ENCODE peak calls at places on chromosomes 2 and 18, in four cellular contexts. N, P, W and D are unnamed samples.
A peak's percentile ranks its signal among the peaks of the same experiment; 100 is the strongest.

GRCh38 chr2:98771771-98772521 is 41.0 kb upstream of the MGAT4A start:
- DNase-seq in N (no peak), P (no peak), W (peak; percentile 51), D (no peak)

GRCh38 chr2:203532957-203533695 is 2.0 kb downstream of the RAPH1 start:
- DNase-seq in N (no peak), P (peak; percentile 62), W (no peak), D (no peak)

GRCh38 chr18:9516437-9517064 is 41.2 kb downstream of the RALBP1 start:
- DNase-seq in N (no peak), P (peak; percentile 71), W (peak; percentile 72), D (no peak)

GRCh38 chr2:112644155-112644932 is 1.4 kb upstream of the SLC20A1 start:
- DNase-seq in N (no peak), P (peak; percentile 77), W (no peak), D (no peak)

GRCh38 chr2:74768401-74768914 is 65.5 kb upstream of the HK2 start:
- DNase-seq in N (no peak), P (no peak), W (no peak), D (no peak)

GRCh38 chr18:27674411-27674810 is 489.3 kb upstream of the CHST9 start:
- DNase-seq in N (no peak), P (no peak), W (no peak), D (no peak)

GRCh38 chr2:240601061-240601830 is 14.7 kb downstream of the CAPN10 start:
- DNase-seq in N (no peak), P (no peak), W (no peak), D (no peak)

GRCh38 chr2:112019510-112019909 is 35.6 kb upstream of the TMEM87B start:
- DNase-seq in N (no peak), P (no peak), W (no peak), D (no peak)

GRCh38 chr18:39611381-39612090 is 2045.9 kb upstream of the CELF4 start:
- DNase-seq in N (no peak), P (no peak), W (no peak), D (no peak)

GRCh38 chr2:126220336-126220735 is 435.6 kb upstream of the GYPC start:
- DNase-seq in N (no peak), P (peak; percentile 49), W (no peak), D (no peak)

GRCh38 chr18:7272268-7273049 is 41.6 kb downstream of the LRRC30 start:
- DNase-seq in N (no peak), P (peak; percentile 70), W (peak; percentile 21), D (no peak)

GRCh38 chr2:33681333-33681732 is 82.2 kb upstream of the FAM98A start:
- DNase-seq in N (no peak), P (peak; percentile 16), W (no peak), D (no peak)

GRCh38 chr2:239832101-239832994 is 192.8 kb downstream of the NDUFA10 start:
- DNase-seq in N (no peak), P (no peak), W (no peak), D (no peak)

GRCh38 chr18:6943143-6943542 is 174.5 kb downstream of the LAMA1 start:
- DNase-seq in N (no peak), P (no peak), W (no peak), D (no peak)